ENCODE peak calls at places on chromosomes 12 and 14, in eight cellular contexts. Y is vagina; G is stimulated activated naive CD4-positive, alpha-beta T cell; X is AG09309; W is EL; L is stimulated activated CD8-positive, alpha-beta memory T cell treated with anti-CD3 and anti-CD28 coated beads, Interleukin-7, amount 100 ng/mL, for 24 hours; M is activated effector memory CD4-positive, alpha-beta T cell treated with Interleukin-2 at 50 U/mL for 16 hours; C is NCI-H1092. S is an unnamed sample.
A peak's percentile ranks its signal among the peaks of the same experiment; 100 is the strongest.

GRCh38 chr12:68673788-68674187 is 13.0 kb upstream of the NUP107 start:
- DNase-seq in Y (no peak), G (no peak), X (no peak), W (no peak), L (no peak), M (no peak), C (no peak), S (no peak)

GRCh38 chr12:56375598-56376434 is 13.2 kb upstream of the APOF start:
- DNase-seq in Y (no peak), G (no peak), X (no peak), W (no peak), L (no peak), M (no peak), C (no peak), S (no peak)

GRCh38 chr14:101854366-101854765 is 92.9 kb downstream of the PPP2R5C start:
- DNase-seq in Y (no peak), G (peak; percentile 10), X (no peak), W (no peak), L (no peak), M (no peak), C (no peak), S (peak; percentile 15)

GRCh38 chr12:91901675-91902074 is 244.0 kb downstream of the BTG1 start:
- DNase-seq in Y (no peak), G (no peak), X (no peak), W (no peak), L (no peak), M (no peak), C (no peak), S (no peak)

GRCh38 chr12:6476496-6476895 is 6.0 kb upstream of the VAMP1 start:
- DNase-seq in Y (no peak), G (no peak), X (no peak), W (peak; percentile 85), L (no peak), M (no peak), C (no peak), S (peak; percentile 88)

GRCh38 chr12:11761869-11762567 is 112.5 kb downstream of the ETV6 start:
- DNase-seq in Y (no peak), G (no peak), X (no peak), W (no peak), L (no peak), M (no peak), C (no peak), S (no peak)

GRCh38 chr12:20369164-20370000 is 1.0 kb downstream of the PDE3A start:
- DNase-seq in Y (peak; percentile 88), G (no peak), X (no peak), W (peak; percentile 79), L (no peak), M (no peak), C (no peak), S (peak; percentile 39)

GRCh38 chr14:100408350-100409015 is 85.3 kb downstream of the SLC25A47 start:
- DNase-seq in Y (no peak), G (no peak), X (no peak), W (peak; percentile 88), L (no peak), M (no peak), C (no peak), S (peak; percentile 90)

GRCh38 chr12:87704374-87704773 is 324.8 kb downstream of the C12orf50 start:
- DNase-seq in Y (no peak), G (no peak), X (no peak), W (no peak), L (no peak), M (no peak), C (no peak), S (no peak)

GRCh38 chr12:47819902-47820630 is at the start of gene HDAC7:
- DNase-seq in Y (no peak), G (peak; percentile 62), X (no peak), W (peak; percentile 87), L (peak; percentile 49), M (peak; percentile 64), C (peak; percentile 68), S (peak; percentile 72)

GRCh38 chr12:52655720-52656124 is 3.7 kb upstream of the KRT2 start:
- DNase-seq in Y (no peak), G (no peak), X (no peak), W (no peak), L (no peak), M (no peak), C (no peak), S (no peak)

GRCh38 chr14:95953111-95953724 is 76.6 kb downstream of the TUNAR start:
- DNase-seq in Y (no peak), G (no peak), X (no peak), W (peak; percentile 4), L (no peak), M (no peak), C (no peak), S (no peak)

GRCh38 chr14:22200977-22201605 is 387.9 kb downstream of the DAD1 start:
- DNase-seq in Y (no peak), G (no peak), X (peak; percentile 10), W (peak; percentile 53), L (no peak), M (no peak), C (no peak), S (peak; percentile 82)

GRCh38 chr14:55841625-55842024 is 261.6 kb downstream of the KTN1 start:
- DNase-seq in Y (no peak), G (no peak), X (no peak), W (no peak), L (no peak), M (no peak), C (no peak), S (no peak)

GRCh38 chr12:460301-461230 is 827 bp downstream of the B4GALNT3 start:
- DNase-seq in Y (no peak), G (peak; percentile 12), X (no peak), W (peak; percentile 10), L (no peak), M (peak; percentile 18), C (no peak), S (no peak)

GRCh38 chr12:63787306-63787705 is 7.6 kb downstream of the RXYLT1 start:
- DNase-seq in Y (no peak), G (no peak), X (no peak), W (peak; percentile 64), L (no peak), M (no peak), C (no peak), S (peak; percentile 30)

S was measured in IMR-90.